ENCODE peak calls at places on chromosomes 1 and 21, in five cellular contexts. F is activated T-helper 9 cell treated with anti-CD3 and anti-CD28 coated beads, Interleukin-2, amount 50 U/mL, for 16 hours; H is activated CD4-positive, alpha-beta T cell treated with anti-CD3 and anti-CD28 coated beads, Interleukin-2, amount 10 ng/mL, durations not matched to agents 7 days and 5 days; J is Daoy; C is HS-5. W is an unnamed sample.

GRCh38 chr1:9166289-9167235 is 37.7 kb upstream of the GPR157 start:
- DNase-seq in F (no peak), H (no peak), J (peak), C (peak), W (peak)

GRCh38 chr1:157004286-157004685 is 41.3 kb downstream of the ARHGEF11 start:
- DNase-seq in F (no peak), H (no peak), J (no peak), C (no peak), W (no peak)

GRCh38 chr21:38478782-38479181 is 19.5 kb downstream of the ERG start:
- DNase-seq in F (no peak), H (no peak), J (peak), C (peak), W (no peak)

GRCh38 chr1:99482286-99482685 is 163.6 kb upstream of the PALMD start:
- DNase-seq in F (no peak), H (no peak), J (no peak), C (no peak), W (no peak)

GRCh38 chr1:44422161-44422560 is 17.1 kb downstream of the RNF220 start:
- DNase-seq in F (no peak), H (no peak), J (no peak), C (no peak), W (no peak)

GRCh38 chr1:217674330-217674729 is 43.2 kb downstream of the SPATA17 start:
- DNase-seq in F (no peak), H (no peak), J (no peak), C (no peak), W (no peak)

GRCh38 chr1:6124341-6124740 is 55.8 kb downstream of the CHD5 start:
- DNase-seq in F (no peak), H (no peak), J (no peak), C (no peak), W (no peak)

GRCh38 chr1:170145691-170146676 is at the start of gene NTMT2:
- DNase-seq in F (no peak), H (no peak), J (peak), C (no peak), W (peak)

GRCh38 chr1:93773049-93773838 is 91.6 kb upstream of the BCAR3 start:
- DNase-seq in F (no peak), H (no peak), J (no peak), C (no peak), W (no peak)

GRCh38 chr1:221939598-221939997 is 197.7 kb upstream of the DUSP10 start:
- DNase-seq in F (no peak), H (no peak), J (no peak), C (no peak), W (no peak)

GRCh38 chr1:213335084-213335483 is 284.0 kb downstream of the RPS6KC1 start:
- DNase-seq in F (no peak), H (no peak), J (no peak), C (no peak), W (no peak)

GRCh38 chr1:175744833-175745232 is 1.4 kb upstream of the TNR start:
- DNase-seq in F (no peak), H (no peak), J (no peak), C (no peak), W (no peak)

GRCh38 chr1:235139315-235139714 is 10.7 kb upstream of the TOMM20 start:
- DNase-seq in F (no peak), H (no peak), J (no peak), C (no peak), W (no peak)

GRCh38 chr1:7745783-7746182 is 25.3 kb upstream of the VAMP3 start:
- DNase-seq in F (no peak), H (no peak), J (no peak), C (no peak), W (no peak)

GRCh38 chr1:50424940-50425375 is 1.7 kb upstream of the DMRTA2 start:
- DNase-seq in F (no peak), H (no peak), J (peak), C (no peak), W (peak)

GRCh38 chr1:202968351-202968750 is 1.3 kb upstream of the CYB5R1 start:
- DNase-seq in F (no peak), H (no peak), J (no peak), C (no peak), W (no peak)

GRCh38 chr21:39938086-39938611 is 70.9 kb downstream of the PCP4 start:
- DNase-seq in F (no peak), H (no peak), J (no peak), C (no peak), W (peak)

GRCh38 chr1:76501136-76501535 is 366.1 kb upstream of the ST6GALNAC5 start:
- DNase-seq in F (no peak), H (no peak), J (no peak), C (no peak), W (peak)

GRCh38 chr1:91672601-91673161 is 172.0 kb downstream of the CDC7 start:
- DNase-seq in F (no peak), H (peak), J (no peak), C (no peak), W (no peak)

GRCh38 chr21:35086357-35086756 is 37.3 kb upstream of the RUNX1 start:
- DNase-seq in F (no peak), H (no peak), J (peak), C (peak), W (peak)

GRCh38 chr21:31727181-31727580 is 4.7 kb downstream of the SCAF4 start:
- DNase-seq in F (no peak), H (no peak), J (no peak), C (no peak), W (no peak)

GRCh38 chr1:152252157-152252556 is 28.2 kb upstream of the HRNR start:
- DNase-seq in F (no peak), H (no peak), J (no peak), C (no peak), W (peak)

GRCh38 chr1:153888518-153888917 is 34.3 kb downstream of the GATAD2B start:
- DNase-seq in F (no peak), H (no peak), J (no peak), C (no peak), W (no peak)

GRCh38 chr21:41900401-41900800 is 21.3 kb upstream of the PRDM15 start:
- DNase-seq in F (no peak), H (no peak), J (no peak), C (no peak), W (peak)

GRCh38 chr1:166165661-166166399 is 971 bp downstream of the FAM78B start:
- DNase-seq in F (no peak), H (no peak), J (peak), C (no peak), W (peak)

GRCh38 chr1:67732750-67733151 is 47.8 kb downstream of the GADD45A start:
- DNase-seq in F (no peak), H (no peak), J (peak), C (no peak), W (no peak)

GRCh38 chr1:203276916-203277535 is 28.3 kb upstream of the BTG2 start:
- DNase-seq in F (no peak), H (no peak), J (no peak), C (no peak), W (no peak)

GRCh38 chr1:197920345-197921117 is 3.4 kb downstream of the LHX9 start:
- DNase-seq in F (no peak), H (no peak), J (no peak), C (no peak), W (no peak)